ENCODE peak calls at places on chromosomes 4 and X, in seven cellular contexts. One of them, this sample, is unnamed.

GRCh38 chr4:68250151-68250930 is 4.8 kb upstream of the TMPRSS11B start:
- DNase-seq in stimulated activated CD8-positive, alpha-beta memory T cell treated with anti-CD3 and anti-CD28 coated beads, Interleukin-2, amount 100 ng/mL, for 1 hour: no peak
- DNase-seq in stimulated activated CD4-positive, alpha-beta T cell treated with anti-CD3 and anti-CD28 coated beads, Interleukin-4, amount 100 ng/mL, for 4 hours: no peak
- DNase-seq in mucosa of descending colon: no peak
- DNase-seq in tibial artery: no peak
- DNase-seq in NCI-H187: no peak
- DNase-seq in suprapubic skin: no peak
- DNase-seq in this sample: no peak

GRCh38 chr4:81984746-81985145 is 389.0 kb downstream of the HNRNPD start:
- DNase-seq in stimulated activated CD8-positive, alpha-beta memory T cell treated with anti-CD3 and anti-CD28 coated beads, Interleukin-2, amount 100 ng/mL, for 1 hour: no peak
- DNase-seq in stimulated activated CD4-positive, alpha-beta T cell treated with anti-CD3 and anti-CD28 coated beads, Interleukin-4, amount 100 ng/mL, for 4 hours: no peak
- DNase-seq in mucosa of descending colon: no peak
- DNase-seq in tibial artery: no peak
- DNase-seq in NCI-H187: no peak
- DNase-seq in suprapubic skin: no peak
- DNase-seq in this sample: no peak

GRCh38 chrX:47143894-47144625 is 442 bp downstream of the NDUFB11 start:
- DNase-seq in stimulated activated CD8-positive, alpha-beta memory T cell treated with anti-CD3 and anti-CD28 coated beads, Interleukin-2, amount 100 ng/mL, for 1 hour: no peak
- DNase-seq in stimulated activated CD4-positive, alpha-beta T cell treated with anti-CD3 and anti-CD28 coated beads, Interleukin-4, amount 100 ng/mL, for 4 hours: peak
- DNase-seq in mucosa of descending colon: peak
- DNase-seq in tibial artery: no peak
- DNase-seq in NCI-H187: no peak
- DNase-seq in suprapubic skin: no peak
- DNase-seq in this sample: no peak

GRCh38 chr4:120071192-120071795 is 4.6 kb upstream of the MAD2L1 start:
- DNase-seq in stimulated activated CD8-positive, alpha-beta memory T cell treated with anti-CD3 and anti-CD28 coated beads, Interleukin-2, amount 100 ng/mL, for 1 hour: no peak
- DNase-seq in stimulated activated CD4-positive, alpha-beta T cell treated with anti-CD3 and anti-CD28 coated beads, Interleukin-4, amount 100 ng/mL, for 4 hours: peak
- DNase-seq in mucosa of descending colon: peak
- DNase-seq in tibial artery: no peak
- DNase-seq in NCI-H187: no peak
- DNase-seq in suprapubic skin: no peak
- DNase-seq in this sample: no peak

GRCh38 chr4:186942745-186943606 is 219.3 kb upstream of the FAT1 start:
- DNase-seq in stimulated activated CD8-positive, alpha-beta memory T cell treated with anti-CD3 and anti-CD28 coated beads, Interleukin-2, amount 100 ng/mL, for 1 hour: no peak
- DNase-seq in stimulated activated CD4-positive, alpha-beta T cell treated with anti-CD3 and anti-CD28 coated beads, Interleukin-4, amount 100 ng/mL, for 4 hours: no peak
- DNase-seq in mucosa of descending colon: peak
- DNase-seq in tibial artery: no peak
- DNase-seq in NCI-H187: no peak
- DNase-seq in suprapubic skin: no peak
- DNase-seq in this sample: peak

GRCh38 chr4:19850909-19851308 is 400.8 kb upstream of the SLIT2 start:
- DNase-seq in stimulated activated CD8-positive, alpha-beta memory T cell treated with anti-CD3 and anti-CD28 coated beads, Interleukin-2, amount 100 ng/mL, for 1 hour: no peak
- DNase-seq in stimulated activated CD4-positive, alpha-beta T cell treated with anti-CD3 and anti-CD28 coated beads, Interleukin-4, amount 100 ng/mL, for 4 hours: no peak
- DNase-seq in mucosa of descending colon: no peak
- DNase-seq in tibial artery: no peak
- DNase-seq in NCI-H187: no peak
- DNase-seq in suprapubic skin: no peak
- DNase-seq in this sample: no peak

GRCh38 chrX:153488231-153488914 is 6.4 kb upstream of the BGN start:
- DNase-seq in stimulated activated CD8-positive, alpha-beta memory T cell treated with anti-CD3 and anti-CD28 coated beads, Interleukin-2, amount 100 ng/mL, for 1 hour: no peak
- DNase-seq in stimulated activated CD4-positive, alpha-beta T cell treated with anti-CD3 and anti-CD28 coated beads, Interleukin-4, amount 100 ng/mL, for 4 hours: no peak
- DNase-seq in mucosa of descending colon: no peak
- DNase-seq in tibial artery: peak
- DNase-seq in NCI-H187: no peak
- DNase-seq in suprapubic skin: no peak
- DNase-seq in this sample: no peak

GRCh38 chr4:41428205-41428940 is 109.6 kb upstream of the LIMCH1 start:
- DNase-seq in stimulated activated CD8-positive, alpha-beta memory T cell treated with anti-CD3 and anti-CD28 coated beads, Interleukin-2, amount 100 ng/mL, for 1 hour: no peak
- DNase-seq in stimulated activated CD4-positive, alpha-beta T cell treated with anti-CD3 and anti-CD28 coated beads, Interleukin-4, amount 100 ng/mL, for 4 hours: no peak
- DNase-seq in mucosa of descending colon: no peak
- DNase-seq in tibial artery: no peak
- DNase-seq in NCI-H187: no peak
- DNase-seq in suprapubic skin: no peak
- DNase-seq in this sample: no peak

GRCh38 chr4:15945516-15945915 is 7.0 kb upstream of the FGFBP1 start:
- DNase-seq in stimulated activated CD8-positive, alpha-beta memory T cell treated with anti-CD3 and anti-CD28 coated beads, Interleukin-2, amount 100 ng/mL, for 1 hour: no peak
- DNase-seq in stimulated activated CD4-positive, alpha-beta T cell treated with anti-CD3 and anti-CD28 coated beads, Interleukin-4, amount 100 ng/mL, for 4 hours: no peak
- DNase-seq in mucosa of descending colon: no peak
- DNase-seq in tibial artery: no peak
- DNase-seq in NCI-H187: no peak
- DNase-seq in suprapubic skin: no peak
- DNase-seq in this sample: no peak

GRCh38 chr4:89837385-89837995 is 529 bp upstream of the SNCA start:
- DNase-seq in stimulated activated CD8-positive, alpha-beta memory T cell treated with anti-CD3 and anti-CD28 coated beads, Interleukin-2, amount 100 ng/mL, for 1 hour: no peak
- DNase-seq in stimulated activated CD4-positive, alpha-beta T cell treated with anti-CD3 and anti-CD28 coated beads, Interleukin-4, amount 100 ng/mL, for 4 hours: peak
- DNase-seq in mucosa of descending colon: peak
- DNase-seq in tibial artery: no peak
- DNase-seq in NCI-H187: peak
- DNase-seq in suprapubic skin: no peak
- DNase-seq in this sample: peak

GRCh38 chrX:41391606-41392005 is 55.5 kb upstream of the NYX start:
- DNase-seq in stimulated activated CD8-positive, alpha-beta memory T cell treated with anti-CD3 and anti-CD28 coated beads, Interleukin-2, amount 100 ng/mL, for 1 hour: no peak
- DNase-seq in stimulated activated CD4-positive, alpha-beta T cell treated with anti-CD3 and anti-CD28 coated beads, Interleukin-4, amount 100 ng/mL, for 4 hours: no peak
- DNase-seq in mucosa of descending colon: peak
- DNase-seq in tibial artery: no peak
- DNase-seq in NCI-H187: no peak
- DNase-seq in suprapubic skin: no peak
- DNase-seq in this sample: no peak

GRCh38 chr4:142278171-142278570 is 567.9 kb downstream of the INPP4B start:
- DNase-seq in stimulated activated CD8-positive, alpha-beta memory T cell treated with anti-CD3 and anti-CD28 coated beads, Interleukin-2, amount 100 ng/mL, for 1 hour: no peak
- DNase-seq in stimulated activated CD4-positive, alpha-beta T cell treated with anti-CD3 and anti-CD28 coated beads, Interleukin-4, amount 100 ng/mL, for 4 hours: no peak
- DNase-seq in mucosa of descending colon: no peak
- DNase-seq in tibial artery: no peak
- DNase-seq in NCI-H187: no peak
- DNase-seq in suprapubic skin: no peak
- DNase-seq in this sample: no peak

GRCh38 chrX:154731881-154732280 is 19.0 kb downstream of the GAB3 start:
- DNase-seq in stimulated activated CD8-positive, alpha-beta memory T cell treated with anti-CD3 and anti-CD28 coated beads, Interleukin-2, amount 100 ng/mL, for 1 hour: no peak
- DNase-seq in stimulated activated CD4-positive, alpha-beta T cell treated with anti-CD3 and anti-CD28 coated beads, Interleukin-4, amount 100 ng/mL, for 4 hours: no peak
- DNase-seq in mucosa of descending colon: no peak
- DNase-seq in tibial artery: no peak
- DNase-seq in NCI-H187: no peak
- DNase-seq in suprapubic skin: no peak
- DNase-seq in this sample: no peak

GRCh38 chr4:137310593-137311490 is 221.5 kb downstream of the PCDH18 start:
- DNase-seq in stimulated activated CD8-positive, alpha-beta memory T cell treated with anti-CD3 and anti-CD28 coated beads, Interleukin-2, amount 100 ng/mL, for 1 hour: no peak
- DNase-seq in stimulated activated CD4-positive, alpha-beta T cell treated with anti-CD3 and anti-CD28 coated beads, Interleukin-4, amount 100 ng/mL, for 4 hours: no peak
- DNase-seq in mucosa of descending colon: no peak
- DNase-seq in tibial artery: no peak
- DNase-seq in NCI-H187: no peak
- DNase-seq in suprapubic skin: no peak
- DNase-seq in this sample: no peak

GRCh38 chr4:165439344-165439743 is 60.5 kb downstream of the CPE start:
- DNase-seq in stimulated activated CD8-positive, alpha-beta memory T cell treated with anti-CD3 and anti-CD28 coated beads, Interleukin-2, amount 100 ng/mL, for 1 hour: no peak
- DNase-seq in stimulated activated CD4-positive, alpha-beta T cell treated with anti-CD3 and anti-CD28 coated beads, Interleukin-4, amount 100 ng/mL, for 4 hours: no peak
- DNase-seq in mucosa of descending colon: no peak
- DNase-seq in tibial artery: no peak
- DNase-seq in NCI-H187: no peak
- DNase-seq in suprapubic skin: no peak
- DNase-seq in this sample: no peak

GRCh38 chr4:155603360-155603891 is 63.2 kb upstream of the GUCY1A1 start:
- DNase-seq in stimulated activated CD8-positive, alpha-beta memory T cell treated with anti-CD3 and anti-CD28 coated beads, Interleukin-2, amount 100 ng/mL, for 1 hour: no peak
- DNase-seq in stimulated activated CD4-positive, alpha-beta T cell treated with anti-CD3 and anti-CD28 coated beads, Interleukin-4, amount 100 ng/mL, for 4 hours: no peak
- DNase-seq in mucosa of descending colon: no peak
- DNase-seq in tibial artery: no peak
- DNase-seq in NCI-H187: no peak
- DNase-seq in suprapubic skin: no peak
- DNase-seq in this sample: no peak

GRCh38 chrX:1384738-1385250 is 7.1 kb downstream of the SLC25A6 start:
- DNase-seq in stimulated activated CD8-positive, alpha-beta memory T cell treated with anti-CD3 and anti-CD28 coated beads, Interleukin-2, amount 100 ng/mL, for 1 hour: no peak
- DNase-seq in stimulated activated CD4-positive, alpha-beta T cell treated with anti-CD3 and anti-CD28 coated beads, Interleukin-4, amount 100 ng/mL, for 4 hours: no peak
- DNase-seq in mucosa of descending colon: peak
- DNase-seq in tibial artery: peak
- DNase-seq in NCI-H187: no peak
- DNase-seq in suprapubic skin: peak
- DNase-seq in this sample: no peak

GRCh38 chr4:177191586-177191985 is 118.1 kb upstream of the NEIL3 start:
- DNase-seq in stimulated activated CD8-positive, alpha-beta memory T cell treated with anti-CD3 and anti-CD28 coated beads, Interleukin-2, amount 100 ng/mL, for 1 hour: no peak
- DNase-seq in stimulated activated CD4-positive, alpha-beta T cell treated with anti-CD3 and anti-CD28 coated beads, Interleukin-4, amount 100 ng/mL, for 4 hours: no peak
- DNase-seq in mucosa of descending colon: no peak
- DNase-seq in tibial artery: no peak
- DNase-seq in NCI-H187: no peak
- DNase-seq in suprapubic skin: no peak
- DNase-seq in this sample: no peak

GRCh38 chr4:126679303-126679702 is 953.5 kb upstream of the INTU start:
- DNase-seq in stimulated activated CD8-positive, alpha-beta memory T cell treated with anti-CD3 and anti-CD28 coated beads, Interleukin-2, amount 100 ng/mL, for 1 hour: no peak
- DNase-seq in stimulated activated CD4-positive, alpha-beta T cell treated with anti-CD3 and anti-CD28 coated beads, Interleukin-4, amount 100 ng/mL, for 4 hours: no peak
- DNase-seq in mucosa of descending colon: no peak
- DNase-seq in tibial artery: no peak
- DNase-seq in NCI-H187: no peak
- DNase-seq in suprapubic skin: no peak
- DNase-seq in this sample: no peak

GRCh38 chr4:24642941-24643628 is 58.7 kb upstream of the DHX15 start:
- DNase-seq in stimulated activated CD8-positive, alpha-beta memory T cell treated with anti-CD3 and anti-CD28 coated beads, Interleukin-2, amount 100 ng/mL, for 1 hour: no peak
- DNase-seq in stimulated activated CD4-positive, alpha-beta T cell treated with anti-CD3 and anti-CD28 coated beads, Interleukin-4, amount 100 ng/mL, for 4 hours: no peak
- DNase-seq in mucosa of descending colon: no peak
- DNase-seq in tibial artery: no peak
- DNase-seq in NCI-H187: no peak
- DNase-seq in suprapubic skin: no peak
- DNase-seq in this sample: no peak

GRCh38 chr4:80139668-80140067 is 57.6 kb upstream of the PRDM8 start:
- DNase-seq in stimulated activated CD8-positive, alpha-beta memory T cell treated with anti-CD3 and anti-CD28 coated beads, Interleukin-2, amount 100 ng/mL, for 1 hour: no peak
- DNase-seq in stimulated activated CD4-positive, alpha-beta T cell treated with anti-CD3 and anti-CD28 coated beads, Interleukin-4, amount 100 ng/mL, for 4 hours: no peak
- DNase-seq in mucosa of descending colon: no peak
- DNase-seq in tibial artery: no peak
- DNase-seq in NCI-H187: no peak
- DNase-seq in suprapubic skin: no peak
- DNase-seq in this sample: no peak

GRCh38 chr4:2136736-2137135 is 77.6 kb downstream of the NAT8L start:
- DNase-seq in stimulated activated CD8-positive, alpha-beta memory T cell treated with anti-CD3 and anti-CD28 coated beads, Interleukin-2, amount 100 ng/mL, for 1 hour: no peak
- DNase-seq in stimulated activated CD4-positive, alpha-beta T cell treated with anti-CD3 and anti-CD28 coated beads, Interleukin-4, amount 100 ng/mL, for 4 hours: no peak
- DNase-seq in mucosa of descending colon: no peak
- DNase-seq in tibial artery: no peak
- DNase-seq in NCI-H187: no peak
- DNase-seq in suprapubic skin: no peak
- DNase-seq in this sample: no peak

GRCh38 chrX:43861750-43862149 is 20.5 kb downstream of the MAOB start:
- DNase-seq in stimulated activated CD8-positive, alpha-beta memory T cell treated with anti-CD3 and anti-CD28 coated beads, Interleukin-2, amount 100 ng/mL, for 1 hour: no peak
- DNase-seq in stimulated activated CD4-positive, alpha-beta T cell treated with anti-CD3 and anti-CD28 coated beads, Interleukin-4, amount 100 ng/mL, for 4 hours: no peak
- DNase-seq in mucosa of descending colon: no peak
- DNase-seq in tibial artery: no peak
- DNase-seq in NCI-H187: no peak
- DNase-seq in suprapubic skin: no peak
- DNase-seq in this sample: peak

GRCh38 chr4:161336016-161336415 is 827.8 kb downstream of the FSTL5 start:
- DNase-seq in stimulated activated CD8-positive, alpha-beta memory T cell treated with anti-CD3 and anti-CD28 coated beads, Interleukin-2, amount 100 ng/mL, for 1 hour: no peak
- DNase-seq in stimulated activated CD4-positive, alpha-beta T cell treated with anti-CD3 and anti-CD28 coated beads, Interleukin-4, amount 100 ng/mL, for 4 hours: no peak
- DNase-seq in mucosa of descending colon: no peak
- DNase-seq in tibial artery: no peak
- DNase-seq in NCI-H187: no peak
- DNase-seq in suprapubic skin: no peak
- DNase-seq in this sample: no peak

GRCh38 chrX:25083661-25084060 is 67.9 kb upstream of the ARX start:
- DNase-seq in stimulated activated CD8-positive, alpha-beta memory T cell treated with anti-CD3 and anti-CD28 coated beads, Interleukin-2, amount 100 ng/mL, for 1 hour: no peak
- DNase-seq in stimulated activated CD4-positive, alpha-beta T cell treated with anti-CD3 and anti-CD28 coated beads, Interleukin-4, amount 100 ng/mL, for 4 hours: no peak
- DNase-seq in mucosa of descending colon: no peak
- DNase-seq in tibial artery: no peak
- DNase-seq in NCI-H187: no peak
- DNase-seq in suprapubic skin: no peak
- DNase-seq in this sample: no peak

GRCh38 chrX:9871871-9872270 is 85.6 kb downstream of the SHROOM2 start:
- DNase-seq in stimulated activated CD8-positive, alpha-beta memory T cell treated with anti-CD3 and anti-CD28 coated beads, Interleukin-2, amount 100 ng/mL, for 1 hour: no peak
- DNase-seq in stimulated activated CD4-positive, alpha-beta T cell treated with anti-CD3 and anti-CD28 coated beads, Interleukin-4, amount 100 ng/mL, for 4 hours: no peak
- DNase-seq in mucosa of descending colon: no peak
- DNase-seq in tibial artery: no peak
- DNase-seq in NCI-H187: no peak
- DNase-seq in suprapubic skin: no peak
- DNase-seq in this sample: no peak

GRCh38 chr4:149108626-149109025 is 666.4 kb upstream of the NR3C2 start:
- DNase-seq in stimulated activated CD8-positive, alpha-beta memory T cell treated with anti-CD3 and anti-CD28 coated beads, Interleukin-2, amount 100 ng/mL, for 1 hour: no peak
- DNase-seq in stimulated activated CD4-positive, alpha-beta T cell treated with anti-CD3 and anti-CD28 coated beads, Interleukin-4, amount 100 ng/mL, for 4 hours: no peak
- DNase-seq in mucosa of descending colon: no peak
- DNase-seq in tibial artery: no peak
- DNase-seq in NCI-H187: no peak
- DNase-seq in suprapubic skin: no peak
- DNase-seq in this sample: no peak

GRCh38 chr4:186304816-186305520 is 39.0 kb downstream of the F11 start:
- DNase-seq in stimulated activated CD8-positive, alpha-beta memory T cell treated with anti-CD3 and anti-CD28 coated beads, Interleukin-2, amount 100 ng/mL, for 1 hour: no peak
- DNase-seq in stimulated activated CD4-positive, alpha-beta T cell treated with anti-CD3 and anti-CD28 coated beads, Interleukin-4, amount 100 ng/mL, for 4 hours: no peak
- DNase-seq in mucosa of descending colon: no peak
- DNase-seq in tibial artery: no peak
- DNase-seq in NCI-H187: no peak
- DNase-seq in suprapubic skin: no peak
- DNase-seq in this sample: no peak

GRCh38 chr4:40923326-40924095 is 173.8 kb downstream of the NSUN7 start:
- DNase-seq in stimulated activated CD8-positive, alpha-beta memory T cell treated with anti-CD3 and anti-CD28 coated beads, Interleukin-2, amount 100 ng/mL, for 1 hour: no peak
- DNase-seq in stimulated activated CD4-positive, alpha-beta T cell treated with anti-CD3 and anti-CD28 coated beads, Interleukin-4, amount 100 ng/mL, for 4 hours: no peak
- DNase-seq in mucosa of descending colon: no peak
- DNase-seq in tibial artery: peak
- DNase-seq in NCI-H187: no peak
- DNase-seq in suprapubic skin: no peak
- DNase-seq in this sample: no peak

GRCh38 chrX:52839137-52839536 is 28.1 kb downstream of the XAGE5 start:
- DNase-seq in stimulated activated CD8-positive, alpha-beta memory T cell treated with anti-CD3 and anti-CD28 coated beads, Interleukin-2, amount 100 ng/mL, for 1 hour: no peak
- DNase-seq in stimulated activated CD4-positive, alpha-beta T cell treated with anti-CD3 and anti-CD28 coated beads, Interleukin-4, amount 100 ng/mL, for 4 hours: no peak
- DNase-seq in mucosa of descending colon: no peak
- DNase-seq in tibial artery: no peak
- DNase-seq in NCI-H187: no peak
- DNase-seq in suprapubic skin: no peak
- DNase-seq in this sample: no peak

GRCh38 chr4:71867598-71867997 is 83.7 kb upstream of the GC start:
- DNase-seq in stimulated activated CD8-positive, alpha-beta memory T cell treated with anti-CD3 and anti-CD28 coated beads, Interleukin-2, amount 100 ng/mL, for 1 hour: no peak
- DNase-seq in stimulated activated CD4-positive, alpha-beta T cell treated with anti-CD3 and anti-CD28 coated beads, Interleukin-4, amount 100 ng/mL, for 4 hours: no peak
- DNase-seq in mucosa of descending colon: no peak
- DNase-seq in tibial artery: no peak
- DNase-seq in NCI-H187: no peak
- DNase-seq in suprapubic skin: no peak
- DNase-seq in this sample: no peak

GRCh38 chr4:47968847-47969246 is 47.6 kb downstream of the CNGA1 start:
- DNase-seq in stimulated activated CD8-positive, alpha-beta memory T cell treated with anti-CD3 and anti-CD28 coated beads, Interleukin-2, amount 100 ng/mL, for 1 hour: no peak
- DNase-seq in stimulated activated CD4-positive, alpha-beta T cell treated with anti-CD3 and anti-CD28 coated beads, Interleukin-4, amount 100 ng/mL, for 4 hours: no peak
- DNase-seq in mucosa of descending colon: no peak
- DNase-seq in tibial artery: no peak
- DNase-seq in NCI-H187: no peak
- DNase-seq in suprapubic skin: no peak
- DNase-seq in this sample: no peak

GRCh38 chr4:41144812-41145211 is 69.5 kb downstream of the APBB2 start:
- DNase-seq in stimulated activated CD8-positive, alpha-beta memory T cell treated with anti-CD3 and anti-CD28 coated beads, Interleukin-2, amount 100 ng/mL, for 1 hour: no peak
- DNase-seq in stimulated activated CD4-positive, alpha-beta T cell treated with anti-CD3 and anti-CD28 coated beads, Interleukin-4, amount 100 ng/mL, for 4 hours: no peak
- DNase-seq in mucosa of descending colon: no peak
- DNase-seq in tibial artery: no peak
- DNase-seq in NCI-H187: no peak
- DNase-seq in suprapubic skin: no peak
- DNase-seq in this sample: no peak

GRCh38 chr4:56575820-56576429 is 70.3 kb downstream of the ARL9 start:
- DNase-seq in stimulated activated CD8-positive, alpha-beta memory T cell treated with anti-CD3 and anti-CD28 coated beads, Interleukin-2, amount 100 ng/mL, for 1 hour: no peak
- DNase-seq in stimulated activated CD4-positive, alpha-beta T cell treated with anti-CD3 and anti-CD28 coated beads, Interleukin-4, amount 100 ng/mL, for 4 hours: no peak
- DNase-seq in mucosa of descending colon: no peak
- DNase-seq in tibial artery: no peak
- DNase-seq in NCI-H187: no peak
- DNase-seq in suprapubic skin: no peak
- DNase-seq in this sample: no peak

GRCh38 chr4:74439952-74440351 is 5.0 kb upstream of the AREG start:
- DNase-seq in stimulated activated CD8-positive, alpha-beta memory T cell treated with anti-CD3 and anti-CD28 coated beads, Interleukin-2, amount 100 ng/mL, for 1 hour: no peak
- DNase-seq in stimulated activated CD4-positive, alpha-beta T cell treated with anti-CD3 and anti-CD28 coated beads, Interleukin-4, amount 100 ng/mL, for 4 hours: no peak
- DNase-seq in mucosa of descending colon: no peak
- DNase-seq in tibial artery: no peak
- DNase-seq in NCI-H187: no peak
- DNase-seq in suprapubic skin: no peak
- DNase-seq in this sample: no peak

GRCh38 chr4:4726051-4726450 is 133.4 kb upstream of the MSX1 start:
- DNase-seq in stimulated activated CD8-positive, alpha-beta memory T cell treated with anti-CD3 and anti-CD28 coated beads, Interleukin-2, amount 100 ng/mL, for 1 hour: no peak
- DNase-seq in stimulated activated CD4-positive, alpha-beta T cell treated with anti-CD3 and anti-CD28 coated beads, Interleukin-4, amount 100 ng/mL, for 4 hours: no peak
- DNase-seq in mucosa of descending colon: no peak
- DNase-seq in tibial artery: no peak
- DNase-seq in NCI-H187: no peak
- DNase-seq in suprapubic skin: peak
- DNase-seq in this sample: no peak

GRCh38 chrX:8084023-8084422 is 87.0 kb downstream of the VCX2 start:
- DNase-seq in stimulated activated CD8-positive, alpha-beta memory T cell treated with anti-CD3 and anti-CD28 coated beads, Interleukin-2, amount 100 ng/mL, for 1 hour: no peak
- DNase-seq in stimulated activated CD4-positive, alpha-beta T cell treated with anti-CD3 and anti-CD28 coated beads, Interleukin-4, amount 100 ng/mL, for 4 hours: no peak
- DNase-seq in mucosa of descending colon: no peak
- DNase-seq in tibial artery: no peak
- DNase-seq in NCI-H187: no peak
- DNase-seq in suprapubic skin: no peak
- DNase-seq in this sample: no peak

GRCh38 chr4:118265312-118266144 is 87.3 kb downstream of the PRSS12 start:
- DNase-seq in stimulated activated CD8-positive, alpha-beta memory T cell treated with anti-CD3 and anti-CD28 coated beads, Interleukin-2, amount 100 ng/mL, for 1 hour: no peak
- DNase-seq in stimulated activated CD4-positive, alpha-beta T cell treated with anti-CD3 and anti-CD28 coated beads, Interleukin-4, amount 100 ng/mL, for 4 hours: peak
- DNase-seq in mucosa of descending colon: peak
- DNase-seq in tibial artery: no peak
- DNase-seq in NCI-H187: no peak
- DNase-seq in suprapubic skin: no peak
- DNase-seq in this sample: no peak

This sample was measured in uterus.